ENCODE peak calls at places on chromosomes 1 and 21, in six cellular contexts. I is fibroblast of pulmonary artery; Y is cardiac muscle cell; O is GM12892; V is stomach; M is stimulated activated CD8-positive, alpha-beta memory T cell treated with anti-CD3 and anti-CD28 coated beads, Interleukin-4, amount 100 ng/mL, for 4 hours. D is an unnamed sample.

GRCh38 chr21:34795152-34796141 is 126.7 kb downstream of the CLIC6 start:
- DNase-seq in I (peak), Y (no peak), O (no peak), V (peak), M (no peak), D (peak)

GRCh38 chr1:66613187-66613586 is 79.2 kb downstream of the SGIP1 start:
- DNase-seq in I (peak), Y (no peak), O (no peak), V (no peak), M (no peak), D (no peak)

GRCh38 chr1:96355961-96356360 is 365.6 kb upstream of the PTBP2 start:
- DNase-seq in I (no peak), Y (no peak), O (no peak), V (no peak), M (no peak), D (no peak)

GRCh38 chr1:18950415-18951026 is 6.0 kb downstream of the IFFO2 start:
- DNase-seq in I (no peak), Y (no peak), O (no peak), V (no peak), M (no peak), D (no peak)

GRCh38 chr1:36382231-36382630 is 3.5 kb downstream of the STK40 start:
- DNase-seq in I (no peak), Y (no peak), O (no peak), V (no peak), M (no peak), D (no peak)

GRCh38 chr1:48917901-48918603 is 141.4 kb upstream of the BEND5 start:
- DNase-seq in I (no peak), Y (no peak), O (no peak), V (no peak), M (no peak), D (no peak)

GRCh38 chr1:88291902-88292301 is 392.2 kb upstream of the PKN2 start:
- DNase-seq in I (no peak), Y (no peak), O (no peak), V (no peak), M (no peak), D (no peak)

GRCh38 chr1:42201986-42202385 is 37.4 kb upstream of the GUCA2A start:
- DNase-seq in I (no peak), Y (no peak), O (no peak), V (no peak), M (no peak), D (no peak)

GRCh38 chr1:194644528-194644927 is 1458.1 kb upstream of the B3GALT2 start:
- DNase-seq in I (no peak), Y (no peak), O (no peak), V (no peak), M (no peak), D (no peak)

GRCh38 chr1:2194898-2195673 is 514 bp upstream of the FAAP20 start:
- DNase-seq in I (peak), Y (peak), O (peak), V (peak), M (peak), D (peak)

GRCh38 chr1:214719207-214719606 is 116.2 kb downstream of the CENPF start:
- DNase-seq in I (no peak), Y (no peak), O (no peak), V (no peak), M (no peak), D (peak)

GRCh38 chr1:99659755-99660210 is 13.9 kb downstream of the PALMD start:
- DNase-seq in I (peak), Y (no peak), O (no peak), V (no peak), M (no peak), D (no peak)

GRCh38 chr1:87968259-87968955 is 639.7 kb downstream of the LMO4 start:
- DNase-seq in I (peak), Y (peak), O (no peak), V (no peak), M (no peak), D (peak)

GRCh38 chr1:201215531-201216357 is 25.1 kb downstream of the IGFN1 start:
- DNase-seq in I (no peak), Y (no peak), O (no peak), V (no peak), M (no peak), D (no peak)

GRCh38 chr1:160047116-160047991 is 15.6 kb upstream of the PIGM start:
- DNase-seq in I (no peak), Y (no peak), O (no peak), V (no peak), M (no peak), D (no peak)

GRCh38 chr21:15631342-15631741 is 98.4 kb upstream of the USP25 start:
- DNase-seq in I (peak), Y (no peak), O (no peak), V (no peak), M (no peak), D (peak)

GRCh38 chr1:230487773-230488428 is 61.8 kb upstream of the PGBD5 start:
- DNase-seq in I (no peak), Y (no peak), O (no peak), V (no peak), M (no peak), D (no peak)

GRCh38 chr21:30718239-30718909 is at the start of gene KRTAP21-3:
- DNase-seq in I (peak), Y (no peak), O (no peak), V (no peak), M (no peak), D (peak)

GRCh38 chr1:241990040-241990439 is 8.9 kb downstream of the MAP1LC3C start:
- DNase-seq in I (peak), Y (peak), O (no peak), V (peak), M (no peak), D (peak)

GRCh38 chr1:28099050-28099769 is 10.8 kb upstream of the EYA3 start:
- DNase-seq in I (no peak), Y (no peak), O (no peak), V (no peak), M (no peak), D (no peak)

GRCh38 chr1:61506944-61507343 is 218.0 kb downstream of the TM2D1 start:
- DNase-seq in I (no peak), Y (no peak), O (no peak), V (no peak), M (no peak), D (peak)

GRCh38 chr1:169110691-169111447 is 4.4 kb downstream of the ATP1B1 start:
- DNase-seq in I (peak), Y (no peak), O (no peak), V (no peak), M (no peak), D (peak)

GRCh38 chr1:84724128-84724860 is 34.0 kb upstream of the SSX2IP start:
- DNase-seq in I (no peak), Y (no peak), O (no peak), V (no peak), M (peak), D (no peak)

GRCh38 chr1:13930151-13930550 is 230.2 kb downstream of the PRDM2 start:
- DNase-seq in I (peak), Y (no peak), O (no peak), V (no peak), M (no peak), D (no peak)

GRCh38 chr1:215900684-215901083 is 333.6 kb downstream of the KCTD3 start:
- DNase-seq in I (no peak), Y (peak), O (no peak), V (no peak), M (no peak), D (no peak)

GRCh38 chr1:13228343-13228781 is 2.4 kb upstream of the PRAMEF18 start:
- DNase-seq in I (no peak), Y (no peak), O (no peak), V (peak), M (no peak), D (no peak)

GRCh38 chr1:20728371-20729154 is 3.9 kb downstream of the SH2D5 start:
- DNase-seq in I (no peak), Y (no peak), O (no peak), V (peak), M (no peak), D (no peak)

GRCh38 chr1:59318271-59318865 is 21.5 kb downstream of the FGGY start:
- DNase-seq in I (no peak), Y (no peak), O (no peak), V (no peak), M (no peak), D (peak)

GRCh38 chr1:19557609-19558051 is 72.3 kb upstream of the CAPZB start:
- DNase-seq in I (peak), Y (no peak), O (no peak), V (no peak), M (no peak), D (no peak)

GRCh38 chr1:179046808-179047636 is 21.3 kb downstream of the FAM20B start:
- DNase-seq in I (no peak), Y (peak), O (no peak), V (no peak), M (no peak), D (peak)

GRCh38 chr1:205188132-205188531 is 23.4 kb downstream of the DSTYK start:
- DNase-seq in I (peak), Y (no peak), O (no peak), V (no peak), M (no peak), D (peak)

GRCh38 chr1:153777648-153778047 is 2.4 kb downstream of the SLC27A3 start:
- DNase-seq in I (no peak), Y (no peak), O (no peak), V (peak), M (no peak), D (no peak)

GRCh38 chr1:236774926-236775325 is 20.2 kb upstream of the MTR start:
- DNase-seq in I (peak), Y (peak), O (no peak), V (no peak), M (no peak), D (peak)

GRCh38 chr1:192491804-192492554 is 83.6 kb upstream of the RGS1 start:
- DNase-seq in I (peak), Y (no peak), O (no peak), V (no peak), M (no peak), D (no peak)

GRCh38 chr21:39849014-39849655 is 18.1 kb upstream of the PCP4 start:
- DNase-seq in I (no peak), Y (no peak), O (no peak), V (no peak), M (no peak), D (no peak)

GRCh38 chr1:121587777-121588176 is 403.0 kb downstream of the SRGAP2C start:
- DNase-seq in I (peak), Y (no peak), O (no peak), V (no peak), M (no peak), D (peak)

GRCh38 chr1:25863486-25864262 is 4.4 kb upstream of the AUNIP start:
- DNase-seq in I (no peak), Y (no peak), O (no peak), V (no peak), M (no peak), D (no peak)

GRCh38 chr21:43591468-43592050 is 67.7 kb downstream of the HSF2BP start:
- DNase-seq in I (peak), Y (no peak), O (no peak), V (no peak), M (no peak), D (no peak)

GRCh38 chr21:39647476-39647875 is 34.7 kb downstream of the B3GALT5 start:
- DNase-seq in I (no peak), Y (no peak), O (no peak), V (no peak), M (no peak), D (no peak)

GRCh38 chr21:40902299-40902698 is 55.3 kb upstream of the DSCAM start:
- DNase-seq in I (no peak), Y (no peak), O (no peak), V (peak), M (no peak), D (no peak)

D was measured in fibroblast of the aortic adventitia.